ENCODE peak calls at places on chromosomes 13 and 19, in eight cellular contexts. One of them, this sample, is unnamed.

GRCh38 chr19:46659151-46660007 is 1.6 kb downstream of the DACT3 start:
- DNase-seq in transverse colon: peak
- DNase-seq in HFF-Myc: no peak
- DNase-seq in IMR-90: no peak
- DNase-seq in BE2C: peak
- DNase-seq in AG09309: no peak
- DNase-seq in astrocyte of the cerebellum: no peak
- DNase-seq in endodermal cell: peak
- DNase-seq in this sample: no peak

GRCh38 chr13:76455960-76456359 is 430.2 kb downstream of the KCTD12 start:
- DNase-seq in transverse colon: no peak
- DNase-seq in HFF-Myc: peak
- DNase-seq in IMR-90: peak
- DNase-seq in BE2C: no peak
- DNase-seq in AG09309: no peak
- DNase-seq in astrocyte of the cerebellum: peak
- DNase-seq in endodermal cell: no peak
- DNase-seq in this sample: no peak

GRCh38 chr13:51590966-51591627 is 6.8 kb downstream of the WDFY2 start:
- DNase-seq in transverse colon: no peak
- DNase-seq in HFF-Myc: peak
- DNase-seq in IMR-90: peak
- DNase-seq in BE2C: no peak
- DNase-seq in AG09309: peak
- DNase-seq in astrocyte of the cerebellum: no peak
- DNase-seq in endodermal cell: no peak
- DNase-seq in this sample: peak

GRCh38 chr13:106117640-106118039 is 417.8 kb downstream of the EFNB2 start:
- DNase-seq in transverse colon: no peak
- DNase-seq in HFF-Myc: no peak
- DNase-seq in IMR-90: no peak
- DNase-seq in BE2C: no peak
- DNase-seq in AG09309: no peak
- DNase-seq in astrocyte of the cerebellum: no peak
- DNase-seq in endodermal cell: no peak
- DNase-seq in this sample: no peak

GRCh38 chr19:57473646-57474045 is 3.7 kb downstream of the ZNF772 start:
- DNase-seq in transverse colon: no peak
- DNase-seq in HFF-Myc: no peak
- DNase-seq in IMR-90: no peak
- DNase-seq in BE2C: no peak
- DNase-seq in AG09309: no peak
- DNase-seq in astrocyte of the cerebellum: no peak
- DNase-seq in endodermal cell: no peak
- DNase-seq in this sample: no peak

GRCh38 chr19:51415187-51415586 is 2.3 kb downstream of the SIGLEC10 start:
- DNase-seq in transverse colon: no peak
- DNase-seq in HFF-Myc: no peak
- DNase-seq in IMR-90: no peak
- DNase-seq in BE2C: no peak
- DNase-seq in AG09309: no peak
- DNase-seq in astrocyte of the cerebellum: no peak
- DNase-seq in endodermal cell: no peak
- DNase-seq in this sample: no peak

GRCh38 chr13:71799320-71799719 is 67.7 kb downstream of the DACH1 start:
- DNase-seq in transverse colon: no peak
- DNase-seq in HFF-Myc: no peak
- DNase-seq in IMR-90: no peak
- DNase-seq in BE2C: no peak
- DNase-seq in AG09309: no peak
- DNase-seq in astrocyte of the cerebellum: no peak
- DNase-seq in endodermal cell: no peak
- DNase-seq in this sample: no peak

GRCh38 chr19:18418034-18418724 is 1.0 kb upstream of the SSBP4 start:
- DNase-seq in transverse colon: no peak
- DNase-seq in HFF-Myc: no peak
- DNase-seq in IMR-90: no peak
- DNase-seq in BE2C: no peak
- DNase-seq in AG09309: no peak
- DNase-seq in astrocyte of the cerebellum: no peak
- DNase-seq in endodermal cell: peak
- DNase-seq in this sample: no peak

GRCh38 chr19:13842294-13843103 is 34.4 kb upstream of the NANOS3 start:
- DNase-seq in transverse colon: peak
- DNase-seq in HFF-Myc: no peak
- DNase-seq in IMR-90: peak
- DNase-seq in BE2C: peak
- DNase-seq in AG09309: no peak
- DNase-seq in astrocyte of the cerebellum: no peak
- DNase-seq in endodermal cell: peak
- DNase-seq in this sample: peak

GRCh38 chr19:10654610-10655456 is 687 bp downstream of the ILF3 start:
- DNase-seq in transverse colon: peak
- DNase-seq in HFF-Myc: no peak
- DNase-seq in IMR-90: no peak
- DNase-seq in BE2C: peak
- DNase-seq in AG09309: no peak
- DNase-seq in astrocyte of the cerebellum: no peak
- DNase-seq in endodermal cell: peak
- DNase-seq in this sample: no peak

GRCh38 chr13:62293081-62293480 is 877.4 kb upstream of the PCDH20 start:
- DNase-seq in transverse colon: no peak
- DNase-seq in HFF-Myc: no peak
- DNase-seq in IMR-90: peak
- DNase-seq in BE2C: peak
- DNase-seq in AG09309: no peak
- DNase-seq in astrocyte of the cerebellum: no peak
- DNase-seq in endodermal cell: no peak
- DNase-seq in this sample: no peak

GRCh38 chr19:6868341-6868740 is 19.0 kb upstream of the ADGRE1 start:
- DNase-seq in transverse colon: no peak
- DNase-seq in HFF-Myc: no peak
- DNase-seq in IMR-90: no peak
- DNase-seq in BE2C: no peak
- DNase-seq in AG09309: no peak
- DNase-seq in astrocyte of the cerebellum: no peak
- DNase-seq in endodermal cell: no peak
- DNase-seq in this sample: no peak

GRCh38 chr13:67130444-67130843 is 99.7 kb downstream of the PCDH9 start:
- DNase-seq in transverse colon: no peak
- DNase-seq in HFF-Myc: no peak
- DNase-seq in IMR-90: no peak
- DNase-seq in BE2C: no peak
- DNase-seq in AG09309: no peak
- DNase-seq in astrocyte of the cerebellum: no peak
- DNase-seq in endodermal cell: no peak
- DNase-seq in this sample: no peak

GRCh38 chr13:43652751-43653150 is 134.0 kb downstream of the ENOX1 start:
- DNase-seq in transverse colon: no peak
- DNase-seq in HFF-Myc: no peak
- DNase-seq in IMR-90: no peak
- DNase-seq in BE2C: peak
- DNase-seq in AG09309: no peak
- DNase-seq in astrocyte of the cerebellum: no peak
- DNase-seq in endodermal cell: no peak
- DNase-seq in this sample: no peak

GRCh38 chr13:75637101-75637774 is 1.1 kb downstream of the LMO7 start:
- DNase-seq in transverse colon: no peak
- DNase-seq in HFF-Myc: no peak
- DNase-seq in IMR-90: no peak
- DNase-seq in BE2C: no peak
- DNase-seq in AG09309: no peak
- DNase-seq in astrocyte of the cerebellum: no peak
- DNase-seq in endodermal cell: peak
- DNase-seq in this sample: no peak

GRCh38 chr13:108470921-108471320 is 158.5 kb upstream of the MYO16 start:
- DNase-seq in transverse colon: no peak
- DNase-seq in HFF-Myc: no peak
- DNase-seq in IMR-90: no peak
- DNase-seq in BE2C: no peak
- DNase-seq in AG09309: no peak
- DNase-seq in astrocyte of the cerebellum: no peak
- DNase-seq in endodermal cell: no peak
- DNase-seq in this sample: no peak

GRCh38 chr19:44951179-44952159 is 3.7 kb upstream of the CLPTM1 start:
- DNase-seq in transverse colon: peak
- DNase-seq in HFF-Myc: peak
- DNase-seq in IMR-90: peak
- DNase-seq in BE2C: peak
- DNase-seq in AG09309: peak
- DNase-seq in astrocyte of the cerebellum: peak
- DNase-seq in endodermal cell: peak
- DNase-seq in this sample: peak

DNA sequence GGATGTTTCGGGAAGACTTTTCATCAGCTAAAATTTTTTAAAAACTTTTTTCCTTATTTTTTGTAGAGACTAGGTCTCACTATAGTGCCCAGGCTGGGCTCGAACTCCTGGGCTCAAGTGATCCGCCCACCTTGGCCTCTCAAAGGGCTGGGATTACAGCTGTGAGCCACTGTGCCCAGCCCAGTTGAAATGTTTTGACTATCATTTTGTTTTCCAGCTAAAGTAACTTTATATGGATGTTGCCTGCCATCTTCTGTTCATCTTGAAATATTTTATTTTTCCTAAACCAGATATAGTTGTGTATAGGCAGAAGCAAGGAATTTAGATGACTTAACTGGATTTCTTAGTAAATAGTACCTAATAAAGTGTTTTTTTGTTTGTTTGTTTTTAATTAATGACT is 7.0 kb downstream of the CAB39L start:
- DNase-seq in transverse colon: no peak
- DNase-seq in HFF-Myc: no peak
- DNase-seq in IMR-90: peak
- DNase-seq in BE2C: peak
- DNase-seq in AG09309: no peak
- DNase-seq in astrocyte of the cerebellum: no peak
- DNase-seq in endodermal cell: no peak
- DNase-seq in this sample: peak
- TF ChIP-seq CTCF in transverse colon: peak
- TF ChIP-seq CTCF in HFF-Myc: no peak
- TF ChIP-seq CTCF in IMR-90: peak
- TF ChIP-seq CTCF in BE2C: peak
- TF ChIP-seq CTCF in AG09309: peak
- TF ChIP-seq CTCF in astrocyte of the cerebellum: no peak
- TF ChIP-seq CTCF in endodermal cell: no peak
- TF ChIP-seq CTCF in this sample: peak

GRCh38 chr19:42594617-42595489 is at the start of gene CEACAM8:
- DNase-seq in transverse colon: no peak
- DNase-seq in HFF-Myc: no peak
- DNase-seq in IMR-90: no peak
- DNase-seq in BE2C: no peak
- DNase-seq in AG09309: no peak
- DNase-seq in astrocyte of the cerebellum: no peak
- DNase-seq in endodermal cell: peak
- DNase-seq in this sample: no peak
- TF ChIP-seq CTCF in transverse colon: no peak
- TF ChIP-seq CTCF in HFF-Myc: no peak
- TF ChIP-seq CTCF in IMR-90: no peak
- TF ChIP-seq CTCF in BE2C: no peak
- TF ChIP-seq CTCF in AG09309: no peak
- TF ChIP-seq CTCF in astrocyte of the cerebellum: no peak
- TF ChIP-seq CTCF in endodermal cell: peak
- TF ChIP-seq CTCF in this sample: no peak

GRCh38 chr13:32647926-32648325 is 61.7 kb downstream of the PDS5B start:
- DNase-seq in transverse colon: no peak
- DNase-seq in HFF-Myc: no peak
- DNase-seq in IMR-90: no peak
- DNase-seq in BE2C: no peak
- DNase-seq in AG09309: no peak
- DNase-seq in astrocyte of the cerebellum: no peak
- DNase-seq in endodermal cell: peak
- DNase-seq in this sample: no peak
- TF ChIP-seq CTCF in transverse colon: no peak
- TF ChIP-seq CTCF in HFF-Myc: no peak
- TF ChIP-seq CTCF in IMR-90: no peak
- TF ChIP-seq CTCF in BE2C: no peak
- TF ChIP-seq CTCF in AG09309: no peak
- TF ChIP-seq CTCF in astrocyte of the cerebellum: no peak
- TF ChIP-seq CTCF in endodermal cell: peak
- TF ChIP-seq CTCF in this sample: no peak

GRCh38 chr19:49469828-49470614 is 4.0 kb upstream of the FLT3LG start:
- DNase-seq in transverse colon: peak
- DNase-seq in HFF-Myc: no peak
- DNase-seq in IMR-90: peak
- DNase-seq in BE2C: no peak
- DNase-seq in AG09309: no peak
- DNase-seq in astrocyte of the cerebellum: no peak
- DNase-seq in endodermal cell: no peak
- DNase-seq in this sample: no peak
- TF ChIP-seq CTCF in transverse colon: no peak
- TF ChIP-seq CTCF in HFF-Myc: peak
- TF ChIP-seq CTCF in IMR-90: no peak
- TF ChIP-seq CTCF in BE2C: peak
- TF ChIP-seq CTCF in AG09309: no peak
- TF ChIP-seq CTCF in astrocyte of the cerebellum: peak
- TF ChIP-seq CTCF in endodermal cell: peak
- TF ChIP-seq CTCF in this sample: peak

GRCh38 chr13:114234645-114235421 is at the start of gene CDC16:
- DNase-seq in transverse colon: peak
- DNase-seq in HFF-Myc: peak
- DNase-seq in IMR-90: peak
- DNase-seq in BE2C: peak
- DNase-seq in AG09309: peak
- DNase-seq in astrocyte of the cerebellum: peak
- DNase-seq in endodermal cell: peak
- DNase-seq in this sample: peak
- TF ChIP-seq CTCF in transverse colon: peak
- TF ChIP-seq CTCF in HFF-Myc: no peak
- TF ChIP-seq CTCF in IMR-90: no peak
- TF ChIP-seq CTCF in BE2C: no peak
- TF ChIP-seq CTCF in AG09309: no peak
- TF ChIP-seq CTCF in astrocyte of the cerebellum: no peak
- TF ChIP-seq CTCF in endodermal cell: peak
- TF ChIP-seq CTCF in this sample: peak

DNA sequence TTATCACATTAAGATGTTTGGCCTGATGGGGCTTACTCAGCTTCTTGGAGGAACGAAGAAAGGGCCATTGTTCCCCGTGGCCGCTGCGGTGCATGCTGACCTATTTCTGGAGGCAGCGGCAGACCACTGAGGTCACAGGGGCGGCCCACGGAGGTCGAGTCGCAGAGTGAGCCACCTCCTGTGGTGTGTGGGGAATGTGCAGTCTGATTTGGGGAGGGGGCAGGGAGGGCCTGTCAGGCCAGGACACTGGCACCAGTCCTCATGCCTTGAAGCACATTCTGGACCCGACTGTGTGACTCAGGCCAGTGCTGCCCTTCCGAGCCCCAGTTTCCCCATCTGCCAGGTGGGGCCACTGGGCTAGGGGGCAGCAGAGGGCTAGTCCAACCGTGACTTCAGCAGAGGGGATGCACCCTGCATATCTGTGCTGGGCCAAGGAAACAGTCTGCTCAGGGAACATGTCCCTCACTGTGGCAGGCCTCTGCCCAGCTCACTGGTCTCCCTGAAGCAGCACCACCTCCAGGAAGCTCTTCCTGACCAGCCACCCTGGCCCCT is 6.3 kb downstream of the SLC7A10 start:
- DNase-seq in transverse colon: no peak
- DNase-seq in HFF-Myc: no peak
- DNase-seq in IMR-90: peak
- DNase-seq in BE2C: no peak
- DNase-seq in AG09309: no peak
- DNase-seq in astrocyte of the cerebellum: peak
- DNase-seq in endodermal cell: peak
- DNase-seq in this sample: no peak
- TF ChIP-seq CTCF in transverse colon: no peak
- TF ChIP-seq CTCF in HFF-Myc: peak
- TF ChIP-seq CTCF in IMR-90: peak
- TF ChIP-seq CTCF in BE2C: peak
- TF ChIP-seq CTCF in AG09309: peak
- TF ChIP-seq CTCF in astrocyte of the cerebellum: peak
- TF ChIP-seq CTCF in endodermal cell: peak
- TF ChIP-seq CTCF in this sample: peak

GRCh38 chr19:48290341-48290922 is 20.6 kb downstream of the ZNF114 start:
- DNase-seq in transverse colon: no peak
- DNase-seq in HFF-Myc: no peak
- DNase-seq in IMR-90: peak
- DNase-seq in BE2C: peak
- DNase-seq in AG09309: no peak
- DNase-seq in astrocyte of the cerebellum: no peak
- DNase-seq in endodermal cell: peak
- DNase-seq in this sample: peak
- TF ChIP-seq CTCF in transverse colon: no peak
- TF ChIP-seq CTCF in HFF-Myc: peak
- TF ChIP-seq CTCF in IMR-90: peak
- TF ChIP-seq CTCF in BE2C: peak
- TF ChIP-seq CTCF in AG09309: no peak
- TF ChIP-seq CTCF in astrocyte of the cerebellum: peak
- TF ChIP-seq CTCF in endodermal cell: peak
- TF ChIP-seq CTCF in this sample: no peak